ENCODE peak calls at places on chromosomes 1 and 21, in ten cellular contexts. A is dorsolateral prefrontal cortex; Q is A549; J is NCI-H774; I is stimulated activated CD4-positive, alpha-beta T cell treated with anti-CD3 and anti-CD28 coated beads, Interleukin-12 subunit alpha, Interleukin-12 subunit beta, amount 100 ng/mL, for 4 hours; B is amygdala; R is HL-60; X is cardiac muscle cell; H is kidney glomerular epithelial cell; P is AG04449. Z is an unnamed sample.

GRCh38 chr1:212721388-212722247 is 22.0 kb upstream of the BATF3 start:
- DNase-seq in I (no peak), A (no peak), P (peak; percentile 41), B (no peak), X (no peak), J (no peak), Q (peak; percentile 55), H (peak; percentile 13), R (no peak), Z (peak; percentile 32)

GRCh38 chr21:43302356-43302700 is 124.6 kb downstream of the SIK1 start:
- DNase-seq in B (no peak), X (no peak), R (no peak), A (no peak), P (no peak), J (no peak), H (no peak), Q (no peak), I (no peak), Z (no peak)

GRCh38 chr1:235902638-235903542 is 36.2 kb upstream of the LYST start:
- DNase-seq in J (no peak), A (no peak), Q (peak; percentile 89), H (peak; percentile 57), P (no peak), X (no peak), B (no peak), I (no peak), R (no peak), Z (no peak)

GRCh38 chr1:61123321-61123720 is 41.0 kb downstream of the NFIA start:
- DNase-seq in B (no peak), P (no peak), Q (no peak), H (no peak), J (no peak), X (no peak), A (no peak), I (no peak), R (no peak), Z (no peak)

GRCh38 chr1:5693595-5693994 is 298.6 kb downstream of the NPHP4 start:
- DNase-seq in X (no peak), I (no peak), Q (no peak), B (no peak), R (no peak), J (no peak), H (no peak), P (no peak), A (no peak), Z (no peak)

GRCh38 chr21:16420086-16420724 is 690.4 kb downstream of the USP25 start:
- DNase-seq in H (no peak), P (no peak), A (no peak), R (no peak), B (no peak), J (peak; percentile 63), Q (peak; percentile 32), I (no peak), X (peak; percentile 47), Z (no peak)

GRCh38 chr1:109788695-109789521 is 25.2 kb upstream of the EPS8L3 start:
- DNase-seq in R (peak; percentile 84), X (peak; percentile 57), Q (peak; percentile 65), P (no peak), J (no peak), A (peak; percentile 8), B (no peak), H (no peak), I (no peak), Z (no peak)

GRCh38 chr1:1098656-1099425 is 17.0 kb downstream of the C1orf159 start:
- DNase-seq in J (no peak), R (no peak), B (no peak), H (no peak), A (no peak), Q (no peak), X (no peak), P (no peak), I (no peak), Z (no peak)

GRCh38 chr1:222792744-222793143 is 22.1 kb upstream of the DISP1 start:
- DNase-seq in B (no peak), J (no peak), P (no peak), Q (peak; percentile 19), I (no peak), A (no peak), R (no peak), X (peak; percentile 43), H (no peak), Z (no peak)

GRCh38 chr21:21163904-21164303 is 165.7 kb downstream of the NCAM2 start:
- DNase-seq in P (peak; percentile 33), A (peak; percentile 33), Q (peak; percentile 28), I (peak; percentile 8), J (peak; percentile 42), B (no peak), H (peak; percentile 33), X (peak; percentile 78), R (peak; percentile 40), Z (peak; percentile 49)

GRCh38 chr21:45935628-45936027 is 45.9 kb upstream of the COL6A1 start:
- DNase-seq in R (peak; percentile 5), I (no peak), Q (no peak), A (no peak), X (peak; percentile 18), J (no peak), B (no peak), H (no peak), P (no peak), Z (no peak)

GRCh38 chr1:215797859-215798258 is 230.8 kb downstream of the KCTD3 start:
- DNase-seq in H (no peak), R (no peak), P (no peak), J (no peak), I (no peak), Q (no peak), X (no peak), A (no peak), B (no peak), Z (no peak)

GRCh38 chr21:34669149-34669879 is 520 bp downstream of the CLIC6 start:
- DNase-seq in I (peak; percentile 21), H (no peak), R (no peak), B (no peak), J (no peak), P (no peak), A (no peak), Q (no peak), X (peak; percentile 12), Z (no peak)

GRCh38 chr1:220300442-220301121 is 28.3 kb upstream of the RAB3GAP2 start:
- DNase-seq in B (no peak), X (peak; percentile 18), R (no peak), I (no peak), Q (peak; percentile 64), J (peak; percentile 67), H (peak; percentile 93), P (peak; percentile 77), A (peak; percentile 76), Z (no peak)

GRCh38 chr1:24254783-24255182 is 64.4 kb upstream of the GRHL3 start:
- DNase-seq in H (no peak), J (no peak), A (no peak), P (no peak), R (no peak), B (no peak), I (no peak), Q (peak; percentile 24), X (no peak), Z (no peak)

GRCh38 chr1:183318433-183318832 is 99.7 kb downstream of the NMNAT2 start:
- DNase-seq in I (no peak), J (no peak), R (peak; percentile 4), X (peak; percentile 44), H (peak; percentile 70), A (no peak), Q (peak; percentile 77), B (no peak), P (peak; percentile 83), Z (peak; percentile 72)

GRCh38 chr1:245084551-245084950 is 70.2 kb upstream of the KIF26B start:
- DNase-seq in J (no peak), A (no peak), H (no peak), B (no peak), R (no peak), X (no peak), Q (no peak), I (no peak), P (no peak), Z (no peak)

GRCh38 chr21:44487831-44488230 is 32.5 kb downstream of the LRRC3 start:
- DNase-seq in P (no peak), X (no peak), R (peak; percentile 28), A (no peak), B (no peak), I (peak; percentile 46), H (no peak), Q (peak; percentile 45), J (no peak), Z (no peak)

GRCh38 chr1:169115891-169116585 is 9.5 kb downstream of the ATP1B1 start:
- DNase-seq in P (no peak), Q (peak; percentile 82), X (peak; percentile 46), J (no peak), H (peak; percentile 56), I (no peak), R (no peak), B (no peak), A (peak; percentile 51), Z (no peak)

GRCh38 chr1:82392513-82392912 is 591.8 kb downstream of the ADGRL2 start:
- DNase-seq in R (no peak), Q (no peak), I (no peak), X (no peak), A (no peak), J (no peak), H (no peak), P (peak; percentile 16), B (no peak), Z (peak; percentile 40)

GRCh38 chr21:35796834-35797233 is 263.5 kb downstream of the SETD4 start:
- DNase-seq in P (no peak), I (no peak), J (no peak), B (no peak), Q (no peak), H (no peak), A (no peak), X (no peak), R (no peak), Z (no peak)

GRCh38 chr1:209356909-209357498 is 226.5 kb upstream of the CAMK1G start:
- DNase-seq in H (peak; percentile 58), P (no peak), Q (no peak), I (no peak), R (no peak), J (no peak), A (no peak), X (no peak), B (no peak), Z (no peak)

GRCh38 chr1:154943649-154944421 is 7.3 kb upstream of the PMVK start:
- DNase-seq in Q (peak; percentile 42), X (peak; percentile 56), R (peak; percentile 83), B (no peak), J (no peak), A (no peak), P (no peak), H (peak; percentile 17), I (peak; percentile 46), Z (no peak)

GRCh38 chr1:23263380-23263887 is 46.1 kb upstream of the HTR1D start:
- DNase-seq in I (no peak), P (no peak), H (no peak), J (no peak), X (no peak), B (no peak), A (no peak), Q (peak; percentile 23), R (no peak), Z (no peak)

GRCh38 chr1:222339371-222339947 is 208.4 kb downstream of the HHIPL2 start:
- DNase-seq in I (no peak), B (no peak), X (no peak), P (no peak), A (no peak), Q (no peak), R (no peak), J (no peak), H (no peak), Z (no peak)

GRCh38 chr1:38277646-38278045 is 231.1 kb upstream of the POU3F1 start:
- DNase-seq in H (no peak), R (no peak), B (no peak), P (no peak), I (no peak), X (no peak), A (no peak), J (no peak), Q (no peak), Z (no peak)

GRCh38 chr1:26574690-26575349 is 45.3 kb downstream of the RPS6KA1 start:
- DNase-seq in R (no peak), H (no peak), J (no peak), Q (no peak), A (peak; percentile 47), X (no peak), I (no peak), B (no peak), P (no peak), Z (no peak)

GRCh38 chr1:235105051-235106043 is 23.3 kb downstream of the TOMM20 start:
- DNase-seq in X (no peak), J (no peak), B (no peak), H (no peak), P (no peak), R (no peak), Q (no peak), I (no peak), A (no peak), Z (no peak)